ENCODE peak calls at places on chromosome 9, in nine cellular contexts. A is heart right ventricle, Q is ovary, Z is neural progenitor cell, G is esophagus muscularis mucosa, S is fibroblast of mammary gland, O is mammary epithelial cell, P is DND-41, Y is tibial artery. F is an unnamed sample.

GRCh38 chr9:14238518-14238917 is 75.4 kb downstream of the NFIB start:
- DNase-seq in P (no peak), Q (no peak), Y (no peak), G (no peak), S (peak; percentile 45), A (no peak), Z (peak; percentile 15), O (peak; percentile 88), F (peak; percentile 82)

GRCh38 chr9:133669402-133669801 is 33.2 kb downstream of the DBH start:
- DNase-seq in Y (no peak), A (no peak), Q (no peak), S (no peak), P (no peak), O (no peak), G (no peak), Z (no peak), F (no peak)

GRCh38 chr9:8457814-8458213 is 658.2 kb upstream of the DMAC1 start:
- DNase-seq in P (no peak), A (no peak), O (no peak), Y (no peak), S (no peak), Q (no peak), Z (no peak), G (no peak), F (no peak)

GRCh38 chr9:135523521-135524129 is 2.4 kb downstream of the LCN1 start:
- DNase-seq in P (no peak), Z (no peak), Q (no peak), G (no peak), O (no peak), Y (no peak), S (no peak), A (no peak), F (no peak)

GRCh38 chr9:128342971-128343680 is 2.8 kb downstream of the SLC27A4 start:
- DNase-seq in Q (no peak), P (no peak), Z (no peak), S (no peak), O (no peak), A (no peak), G (no peak), Y (no peak), F (no peak)

GRCh38 chr9:126857261-126857960 is 3.0 kb upstream of the ZBTB34 start:
- DNase-seq in S (no peak), Y (no peak), G (no peak), A (no peak), P (no peak), O (no peak), Z (no peak), Q (no peak), F (no peak)

GRCh38 chr9:18826248-18826647 is 206.8 kb downstream of the SAXO1 start:
- DNase-seq in A (no peak), S (no peak), O (no peak), Z (peak; percentile 23), G (no peak), P (peak; percentile 52), Y (no peak), Q (no peak), F (no peak)

GRCh38 chr9:135746565-135746964 is 44.6 kb downstream of the KCNT1 start:
- DNase-seq in P (no peak), Y (no peak), A (no peak), O (no peak), G (no peak), Z (no peak), Q (no peak), S (no peak), F (no peak)

DNA sequence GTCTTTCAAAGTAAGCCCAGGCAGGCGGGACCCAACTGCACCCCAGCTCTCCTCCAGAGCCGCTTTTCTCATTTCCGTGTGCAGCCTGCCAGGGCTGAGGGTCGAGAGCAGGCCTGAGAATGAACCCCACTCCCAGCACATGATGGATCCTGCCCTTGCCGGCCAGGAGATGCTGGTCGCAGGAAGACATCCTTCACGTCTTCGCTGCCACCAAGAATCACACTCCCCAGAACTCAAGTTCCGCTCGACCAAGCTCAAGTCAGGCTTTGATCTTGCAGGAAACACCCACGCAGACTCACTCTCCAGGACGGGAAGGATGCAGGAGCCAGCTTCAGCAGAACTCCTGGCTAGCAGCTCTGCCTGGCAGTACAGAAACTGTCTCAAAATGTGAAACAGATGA is 102.5 kb downstream of the ROR2 start:
- DNase-seq in Q (peak; percentile 52), P (peak; percentile 9), A (no peak), G (no peak), S (peak; percentile 80), Z (no peak), O (no peak), Y (no peak), F (peak; percentile 38)
- H3K4me3 ChIP-seq in Q (no peak overlapping the region), P (no peak overlapping the region), A (no peak overlapping the region), G (no peak overlapping the region), S (no peak overlapping the region), Z (no peak overlapping the region), O (no peak overlapping the region), Y (no peak overlapping the region), F (no peak overlapping the region)

GRCh38 chr9:112446080-112446479 is 40.5 kb upstream of the KIAA1958 start:
- DNase-seq in S (no peak), Q (no peak), A (no peak), O (no peak), Y (no peak), Z (no peak), P (no peak), G (no peak), F (no peak)

GRCh38 chr9:112445196-112445595 is 41.4 kb upstream of the KIAA1958 start:
- DNase-seq in Z (no peak), P (no peak), S (no peak), Y (no peak), Q (no peak), A (no peak), G (no peak), O (no peak), F (no peak)

GRCh38 chr9:112446518-112446917 is 40.1 kb upstream of the KIAA1958 start:
- DNase-seq in Q (no peak), Y (no peak), G (no peak), S (no peak), O (no peak), P (no peak), A (no peak), Z (no peak), F (no peak)

GRCh38 chr9:112443636-112444035 is 43.0 kb upstream of the KIAA1958 start:
- DNase-seq in A (no peak), Q (no peak), G (no peak), O (no peak), Z (no peak), Y (no peak), S (no peak), P (no peak), F (no peak)

GRCh38 chr9:112443200-112443599 is 43.4 kb upstream of the KIAA1958 start:
- DNase-seq in S (peak; percentile 26), Z (peak; percentile 4), A (no peak), P (peak; percentile 10), Y (no peak), O (no peak), G (no peak), Q (peak; percentile 19), F (peak; percentile 37)
- TF ChIP-seq CTCF in S (peak; percentile 49), Z (peak; percentile 43), A (peak; percentile 12), P (peak; percentile 60), Y (no peak), O (peak; percentile 43), G (peak; percentile 36), Q (no peak), F (peak; percentile 56)

DNA sequence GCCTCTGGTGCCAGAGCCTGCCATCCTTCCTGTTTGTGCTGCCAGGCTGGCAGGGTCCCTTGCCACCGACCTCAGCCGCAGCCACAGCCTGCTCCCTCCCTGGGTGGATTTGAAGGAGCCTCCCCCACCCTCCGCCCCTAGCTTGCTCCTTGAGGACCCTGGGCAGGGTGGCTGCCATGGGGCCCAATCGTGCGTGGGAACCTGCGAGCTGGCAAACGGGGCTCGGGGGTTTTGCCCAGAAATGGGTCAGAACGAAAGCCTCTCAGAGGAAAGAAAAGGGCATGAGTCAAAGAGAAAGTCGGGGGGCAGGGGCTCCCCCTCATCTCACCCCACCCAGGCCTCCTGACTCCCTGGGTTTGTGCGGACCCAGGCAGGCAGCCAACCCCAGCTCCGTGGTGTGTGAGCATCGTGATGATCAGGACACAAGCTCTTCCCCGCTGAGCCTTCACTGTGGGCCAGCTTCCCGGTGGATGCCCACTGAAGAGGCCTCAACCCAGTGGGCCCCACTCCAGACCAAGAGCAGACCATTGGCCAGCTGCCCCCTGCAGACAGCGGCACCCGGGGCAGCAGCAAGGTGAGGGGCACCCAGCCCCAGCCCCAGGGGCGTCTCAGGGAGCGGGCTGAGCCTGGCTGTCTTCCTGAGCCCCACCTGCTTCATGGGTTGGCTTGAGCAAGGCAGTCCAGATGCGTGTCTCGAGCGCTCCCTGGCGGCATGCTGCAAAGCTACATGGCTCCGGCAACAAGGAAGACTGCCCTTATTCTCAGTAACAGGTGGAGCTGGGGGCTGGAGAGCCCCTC is 3.0 kb upstream of the FUT7 start:
- DNase-seq in Q (peak; percentile 80), O (peak; percentile 68), Y (peak; percentile 68), G (no peak), Z (peak; percentile 92), P (peak; percentile 82), S (peak; percentile 76), A (peak; percentile 86), F (peak; percentile 82)
- H3K4me3 ChIP-seq in Q (no peak overlapping the region), O (no peak overlapping the region), Y (no peak overlapping the region), G (peak overlapping the region; percentile 25), Z (no peak overlapping the region), P (no peak overlapping the region), S (no peak overlapping the region), A (no peak overlapping the region), F (no peak overlapping the region)

DNA sequence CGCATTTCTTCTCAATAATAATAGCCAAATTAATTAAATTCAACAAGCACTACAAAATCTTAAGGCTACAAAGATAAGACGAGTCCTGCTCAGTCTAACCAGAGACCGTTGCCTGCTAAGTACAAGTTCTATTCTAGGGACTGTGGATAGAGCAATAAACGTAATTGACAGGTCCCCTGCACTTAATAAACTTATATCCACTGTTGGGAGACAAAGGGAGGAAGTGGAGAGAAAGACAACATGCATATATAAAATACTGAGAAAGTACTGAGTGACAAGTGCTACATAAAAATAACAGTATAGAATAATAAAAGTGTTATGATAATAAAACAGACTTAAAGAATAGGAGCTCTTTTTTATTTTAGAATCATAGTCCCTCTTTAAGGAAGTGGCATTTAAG is 158.1 kb downstream of the MLLT3 start:
- DNase-seq in G (no peak), Q (no peak), P (no peak), S (no peak), Y (no peak), Z (no peak), A (no peak), O (no peak), F (no peak)
- TF ChIP-seq CTCF in G (no peak), Q (no peak), P (no peak), S (no peak), Y (no peak), Z (no peak), A (no peak), O (no peak), F (no peak)